ENCODE peak calls at places on chromosomes 12 and 14, in six cellular contexts. H, K, G, M, T and Z are unnamed samples.

GRCh38 chr12:21526053-21526452 is at the start of gene SPX:
- DNase-seq in H (no peak), K (peak; percentile 6), G (no peak), M (no peak), T (no peak), Z (no peak)

GRCh38 chr14:33457021-33457420 is 493.9 kb downstream of the EGLN3 start:
- DNase-seq in H (no peak), K (no peak), G (no peak), M (no peak), T (no peak), Z (no peak)

GRCh38 chr14:54000341-54000811 is 43.8 kb upstream of the BMP4 start:
- DNase-seq in H (no peak), K (no peak), G (no peak), M (no peak), T (no peak), Z (no peak)

GRCh38 chr12:82028772-82029171 is 269.6 kb upstream of the PPFIA2 start:
- DNase-seq in H (no peak), K (no peak), G (no peak), M (no peak), T (no peak), Z (no peak)

GRCh38 chr12:58268080-58268479 is 326.7 kb downstream of the ATP23 start:
- DNase-seq in H (no peak), K (no peak), G (no peak), M (no peak), T (no peak), Z (no peak)

GRCh38 chr12:88944403-88944802 is 364.1 kb upstream of the KITLG start:
- DNase-seq in H (no peak), K (peak; percentile 15), G (no peak), M (no peak), T (no peak), Z (no peak)

GRCh38 chr14:100132161-100132902 is 27.1 kb downstream of the DEGS2 start:
- DNase-seq in H (no peak), K (no peak), G (no peak), M (peak; percentile 35), T (no peak), Z (no peak)

GRCh38 chr14:36570065-36570464 is 12.3 kb downstream of the NKX2-8 start:
- DNase-seq in H (no peak), K (no peak), G (no peak), M (no peak), T (no peak), Z (no peak)

GRCh38 chr12:30823140-30823669 is 68.5 kb upstream of the CAPRIN2 start:
- DNase-seq in H (no peak), K (no peak), G (no peak), M (no peak), T (no peak), Z (peak; percentile 19)

GRCh38 chr12:32868885-32869284 is 27.7 kb downstream of the PKP2 start:
- DNase-seq in H (no peak), K (no peak), G (no peak), M (no peak), T (no peak), Z (no peak)

GRCh38 chr12:11795910-11796459 is 146.5 kb downstream of the ETV6 start:
- DNase-seq in H (no peak), K (peak; percentile 70), G (no peak), M (no peak), T (no peak), Z (no peak)

GRCh38 chr12:29216797-29217583 is 67.9 kb downstream of the FAR2 start:
- DNase-seq in H (no peak), K (no peak), G (no peak), M (no peak), T (no peak), Z (no peak)

GRCh38 chr12:98146043-98146442 is 369.3 kb upstream of the TMPO start:
- DNase-seq in H (no peak), K (no peak), G (no peak), M (no peak), T (no peak), Z (no peak)

GRCh38 chr14:45135181-45135580 is 549 bp upstream of the FANCM start:
- DNase-seq in H (no peak), K (no peak), G (no peak), M (no peak), T (no peak), Z (no peak)

GRCh38 chr12:58639323-58639934 is 280.9 kb downstream of the LRIG3 start:
- DNase-seq in H (no peak), K (no peak), G (no peak), M (no peak), T (no peak), Z (no peak)

GRCh38 chr12:56071648-56072047 is 8.3 kb upstream of the ERBB3 start:
- DNase-seq in H (no peak), K (peak; percentile 56), G (no peak), M (no peak), T (no peak), Z (no peak)

GRCh38 chr12:58850826-58851225 is 69.5 kb downstream of the LRIG3 start:
- DNase-seq in H (no peak), K (no peak), G (no peak), M (no peak), T (no peak), Z (no peak)

GRCh38 chr14:83163016-83163415 is 1629.4 kb upstream of the SEL1L start:
- DNase-seq in H (no peak), K (no peak), G (no peak), M (no peak), T (no peak), Z (no peak)

GRCh38 chr14:105952222-105952621 is 425.8 kb downstream of the TMEM121 start:
- DNase-seq in H (no peak), K (no peak), G (no peak), M (no peak), T (no peak), Z (no peak)

GRCh38 chr14:62015945-62016344 is 253.7 kb downstream of the SNAPC1 start:
- DNase-seq in H (no peak), K (no peak), G (no peak), M (no peak), T (no peak), Z (no peak)

GRCh38 chr14:74324945-74325361 is 22.2 kb upstream of the ABCD4 start:
- DNase-seq in H (no peak), K (peak; percentile 9), G (no peak), M (peak; percentile 44), T (no peak), Z (no peak)

GRCh38 chr12:56358836-56359532 is 923 bp downstream of the STAT2 start:
- DNase-seq in H (no peak), K (no peak), G (no peak), M (no peak), T (no peak), Z (no peak)

GRCh38 chr14:104863131-104863862 is 1.8 kb upstream of the CEP170B start:
- DNase-seq in H (no peak), K (no peak), G (no peak), M (no peak), T (no peak), Z (no peak)

GRCh38 chr12:101700299-101700820 is 2.9 kb downstream of the CHPT1 start:
- DNase-seq in H (no peak), K (no peak), G (no peak), M (no peak), T (no peak), Z (no peak)

GRCh38 chr12:101698782-101699347 is 1.4 kb downstream of the CHPT1 start:
- DNase-seq in H (no peak), K (no peak), G (no peak), M (no peak), T (no peak), Z (no peak)

GRCh38 chr12:101697197-101697929 is at the start of gene CHPT1:
- DNase-seq in H (no peak), K (peak; percentile 81), G (peak; percentile 64), M (peak; percentile 95), T (peak; percentile 54), Z (peak; percentile 62)

GRCh38 chr12:101696477-101697196 is 803 bp upstream of the CHPT1 start:
- DNase-seq in H (no peak), K (peak; percentile 88), G (peak; percentile 25), M (peak; percentile 75), T (no peak), Z (peak; percentile 11)

GRCh38 chr12:101697930-101698781 is 716 bp downstream of the CHPT1 start:
- DNase-seq in H (no peak), K (peak; percentile 22), G (peak; percentile 34), M (peak; percentile 52), T (no peak), Z (peak; percentile 52)
- TF ChIP-seq POLR2A in H (no peak), K (peak; percentile 2), G (no peak), M (peak; percentile 47), T (no peak), Z (no peak)

GRCh38 chr12:2640281-2640680 is 154.5 kb upstream of the FKBP4 start:
- DNase-seq in H (no peak), K (no peak), G (no peak), M (no peak), T (no peak), Z (no peak)

GRCh38 chr12:2638273-2639019 is 156.3 kb upstream of the FKBP4 start:
- DNase-seq in H (no peak), K (no peak), G (no peak), M (no peak), T (no peak), Z (no peak)

GRCh38 chr12:2637371-2637770 is 157.4 kb upstream of the FKBP4 start:
- DNase-seq in H (no peak), K (no peak), G (no peak), M (no peak), T (no peak), Z (no peak)

GRCh38 chr12:2640709-2641108 is 154.1 kb upstream of the FKBP4 start:
- DNase-seq in H (no peak), K (no peak), G (no peak), M (no peak), T (no peak), Z (no peak)

GRCh38 chr12:2639020-2639298 is 155.8 kb upstream of the FKBP4 start:
- DNase-seq in H (no peak), K (no peak), G (no peak), M (no peak), T (no peak), Z (no peak)
- TF ChIP-seq TAF1 in H (no peak), K (no peak), G (no peak), M (no peak), T (no peak), Z (no peak)

DNA sequence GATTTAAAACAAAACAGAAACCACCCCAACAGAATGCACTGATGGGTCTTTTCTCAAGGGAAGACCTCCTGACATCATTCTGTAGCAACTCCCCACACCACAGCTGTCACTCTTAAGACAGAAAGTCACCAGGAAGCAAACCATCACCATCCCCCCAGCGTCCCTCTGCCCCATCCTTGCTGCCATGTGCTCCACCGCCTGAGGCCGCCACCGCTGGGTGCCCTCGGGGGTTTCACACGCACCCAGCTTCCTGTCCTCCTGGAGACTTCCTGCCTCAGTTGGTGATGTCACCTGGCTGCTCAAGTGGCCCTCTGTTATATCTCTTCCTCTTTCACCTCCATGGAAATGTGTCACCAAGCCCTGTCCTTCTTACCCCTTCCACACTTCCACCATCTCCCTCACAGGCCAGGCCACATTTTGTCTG is 71.4 kb upstream of the GPR68 start:
- DNase-seq in H (peak; percentile 88), K (no peak), G (peak; percentile 80), M (no peak), T (no peak), Z (peak; percentile 79)
- TF ChIP-seq POLR2AphosphoS5 in H (peak; percentile 69), K (no peak), G (no peak), M (no peak), T (no peak), Z (no peak)

DNA sequence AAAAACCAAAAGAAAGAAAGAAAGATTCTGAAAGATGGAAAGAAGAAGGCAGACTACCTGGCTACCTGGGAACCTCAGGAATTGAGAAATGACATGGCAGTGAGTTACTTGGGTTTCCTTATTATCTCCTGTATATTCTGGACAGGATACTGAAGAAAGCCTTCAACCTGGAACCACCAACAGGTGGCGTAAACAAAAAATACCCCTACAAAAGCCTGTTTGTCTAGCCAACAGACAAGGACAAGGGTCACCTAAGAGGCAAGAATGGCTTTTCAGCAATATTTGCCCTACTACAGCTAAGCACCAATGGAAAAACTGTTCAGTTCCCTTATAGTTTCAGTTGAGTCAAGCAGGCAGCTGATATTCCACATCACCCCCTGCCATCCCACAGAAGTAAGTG is 274.9 kb downstream of the GPHN start:
- DNase-seq in H (no peak), K (peak; percentile 40), G (no peak), M (no peak), T (no peak), Z (no peak)
- TF ChIP-seq POLR2A in H (no peak), K (no peak), G (no peak), M (no peak), T (no peak), Z (no peak)